ENCODE peak calls at places on chromosomes 16 and 17, in eight cellular contexts. K is Calu3, S is WTC11, Y is RWPE1, J is neural crest cell, H is upper lobe of right lung, V is psoas muscle, U is NB4. W is an unnamed sample.
A peak's percentile ranks its signal among the peaks of the same experiment; 100 is the strongest.

GRCh38 chr17:59234631-59235030 is 14.3 kb downstream of the GDPD1 start:
- DNase-seq in K (no peak), S (no peak), Y (no peak), J (no peak), H (no peak), V (no peak), U (no peak), W (no peak)

GRCh38 chr16:12391974-12392373 is 411.7 kb downstream of the CPPED1 start:
- DNase-seq in K (no peak), S (no peak), Y (no peak), J (no peak), H (no peak), V (no peak), U (no peak), W (no peak)

GRCh38 chr16:76346210-76346609 is 69.0 kb downstream of the CNTNAP4 start:
- DNase-seq in K (no peak), S (no peak), Y (no peak), J (no peak), H (no peak), V (no peak), U (no peak), W (no peak)

GRCh38 chr17:42991471-42991870 is 6.7 kb upstream of the RPL27 start:
- DNase-seq in K (no peak), S (no peak), Y (no peak), J (no peak), H (no peak), V (no peak), U (no peak), W (no peak)

GRCh38 chr17:65023791-65024190 is 32.7 kb downstream of the GNA13 start:
- DNase-seq in K (no peak), S (no peak), Y (no peak), J (no peak), H (no peak), V (no peak), U (no peak), W (peak; percentile 17)

GRCh38 chr16:28311913-28312312 is 19.6 kb downstream of the SBK1 start:
- DNase-seq in K (no peak), S (no peak), Y (no peak), J (no peak), H (no peak), V (no peak), U (no peak), W (no peak)

GRCh38 chr16:55655709-55656694 is at the start of gene SLC6A2:
- DNase-seq in K (no peak), S (peak; percentile 67), Y (peak; percentile 19), J (peak; percentile 18), H (no peak), V (peak; percentile 38), U (no peak), W (no peak)

GRCh38 chr17:56595831-56596740 is 2.6 kb downstream of the NOG start:
- DNase-seq in K (peak; percentile 8), S (peak; percentile 68), Y (no peak), J (peak; percentile 30), H (no peak), V (no peak), U (peak; percentile 73), W (peak; percentile 3)

GRCh38 chr16:57757326-57757786 is 21.8 kb downstream of the KATNB1 start:
- DNase-seq in K (peak; percentile 98), S (peak; percentile 94), Y (peak; percentile 86), J (peak; percentile 90), H (peak; percentile 93), V (peak; percentile 87), U (peak; percentile 84), W (peak; percentile 85)

GRCh38 chr17:58755269-58755576 is 431 bp upstream of the PPM1E start:
- DNase-seq in K (no peak), S (no peak), Y (no peak), J (no peak), H (no peak), V (no peak), U (no peak), W (no peak)

GRCh38 chr17:7253082-7253481 is 1.1 kb downstream of the ELP5 start:
- DNase-seq in K (no peak), S (no peak), Y (no peak), J (no peak), H (no peak), V (no peak), U (no peak), W (no peak)

GRCh38 chr17:7250655-7251329 is 742 bp downstream of the CTDNEP1 start:
- DNase-seq in K (no peak), S (no peak), Y (no peak), J (no peak), H (no peak), V (no peak), U (peak; percentile 26), W (no peak)

GRCh38 chr17:7251330-7252175 is at the start of gene CTDNEP1:
- DNase-seq in K (peak; percentile 95), S (peak; percentile 97), Y (peak; percentile 85), J (peak; percentile 100), H (peak; percentile 92), V (peak; percentile 97), U (peak; percentile 96), W (peak; percentile 100)

GRCh38 chr17:7254511-7254910 is 2.5 kb downstream of the ELP5 start:
- DNase-seq in K (no peak), S (no peak), Y (no peak), J (no peak), H (no peak), V (no peak), U (no peak), W (no peak)

GRCh38 chr17:7252176-7253043 is at the start of gene ELP5:
- DNase-seq in K (peak; percentile 89), S (peak; percentile 96), Y (peak; percentile 96), J (peak; percentile 85), H (peak; percentile 97), V (peak; percentile 96), U (peak; percentile 92), W (peak; percentile 94)
- TF ChIP-seq CTCF in K (no peak), S (no peak), Y (peak; percentile 44), J (no peak), H (peak; percentile 34), V (peak; percentile 21), U (no peak), W (no peak)

DNA sequence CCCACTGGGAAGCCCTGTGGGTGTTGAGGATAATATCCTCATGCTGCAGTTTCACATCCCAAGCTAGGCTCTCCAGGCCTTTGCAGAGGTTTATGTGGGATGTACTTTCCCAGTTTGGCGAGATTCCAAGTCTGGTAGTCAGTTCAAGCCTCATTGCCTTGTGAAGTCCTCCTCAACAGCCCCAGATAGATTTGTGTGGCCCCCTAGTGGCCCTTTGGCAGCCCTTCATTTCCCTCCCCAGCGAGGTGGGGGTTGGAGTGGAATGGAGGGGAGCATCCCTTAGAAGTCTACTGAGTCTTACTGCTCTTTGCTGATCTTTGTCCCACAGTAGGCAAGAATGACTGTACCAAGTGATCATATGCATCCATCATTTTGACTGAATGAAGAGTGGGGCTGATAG is 137.9 kb downstream of the CDH11 start:
- DNase-seq in K (no peak), S (peak; percentile 78), Y (peak; percentile 8), J (peak; percentile 8), H (no peak), V (no peak), U (peak; percentile 47), W (peak; percentile 83)
- TF ChIP-seq CTCF in K (no peak), S (peak; percentile 77), Y (no peak), J (peak; percentile 57), H (peak; percentile 44), V (peak; percentile 26), U (peak; percentile 82), W (peak; percentile 18)

GRCh38 chr16:53546988-53547391 is 44.0 kb upstream of the AKTIP start:
- DNase-seq in K (peak; percentile 29), S (peak; percentile 63), Y (no peak), J (no peak), H (no peak), V (no peak), U (no peak), W (no peak)
- TF ChIP-seq CTCF in K (peak; percentile 57), S (peak; percentile 50), Y (no peak), J (peak; percentile 44), H (peak; percentile 4), V (no peak), U (no peak), W (no peak)

GRCh38 chr17:7548585-7549400 is at the start of gene TNFSF12:
- DNase-seq in K (peak; percentile 16), S (peak; percentile 67), Y (no peak), J (peak; percentile 36), H (peak; percentile 88), V (peak; percentile 76), U (peak; percentile 36), W (peak; percentile 30)
- TF ChIP-seq CTCF in K (peak; percentile 23), S (no peak), Y (no peak), J (no peak), H (peak; percentile 18), V (peak; percentile 12), U (no peak), W (no peak)

DNA sequence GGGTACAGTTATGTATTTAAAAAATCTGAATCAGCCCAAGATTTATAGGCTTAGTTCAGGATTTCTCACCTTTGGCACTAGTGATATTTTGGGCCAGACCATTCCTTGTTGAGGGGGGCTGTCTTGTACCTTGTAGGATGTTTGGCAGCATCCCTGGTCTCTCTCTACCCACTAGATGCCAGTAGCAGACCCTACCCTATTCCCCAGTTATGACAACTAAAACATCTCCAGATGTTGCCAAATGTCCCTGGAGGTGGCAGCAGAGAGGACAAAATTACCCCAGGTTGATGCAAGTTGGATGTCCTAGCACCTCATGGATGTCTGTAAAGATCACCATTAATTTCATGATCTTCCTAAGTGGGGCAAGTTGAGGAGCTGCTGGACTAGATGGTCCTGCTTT is 45.8 kb downstream of the SYT17 start:
- DNase-seq in K (no peak), S (no peak), Y (no peak), J (no peak), H (no peak), V (no peak), U (peak; percentile 22), W (no peak)
- TF ChIP-seq CTCF in K (no peak), S (no peak), Y (no peak), J (no peak), H (no peak), V (no peak), U (peak; percentile 21), W (no peak)